ENCODE peak calls at places on chromosome 19, in four cellular contexts. One of them, this sample, is unnamed.

GRCh38 chr19:55136399-55137102 is 12.5 kb downstream of the TNNT1 start:
- DNase-seq in K562: no peak
- DNase-seq in HepG2: no peak
- DNase-seq in GM12878: no peak
- DNase-seq in this sample: no peak

GRCh38 chr19:10112895-10113591 is 1.6 kb downstream of the P2RY11 start:
- DNase-seq in K562: peak
- DNase-seq in HepG2: peak
- DNase-seq in GM12878: no peak
- DNase-seq in this sample: peak

GRCh38 chr19:51047031-51047335 is 12.2 kb upstream of the KLK12 start:
- DNase-seq in GM12878: no peak
- DNase-seq in HepG2: no peak
- DNase-seq in K562: no peak
- DNase-seq in this sample: no peak

GRCh38 chr19:30070198-30070969 is 128.3 kb downstream of the URI1 start:
- DNase-seq in GM12878: no peak
- DNase-seq in K562: no peak
- DNase-seq in HepG2: no peak
- DNase-seq in this sample: no peak

GRCh38 chr19:42422576-42423461 is 4.4 kb downstream of the LIPE start:
- DNase-seq in GM12878: no peak
- DNase-seq in HepG2: peak
- DNase-seq in K562: no peak
- DNase-seq in this sample: peak

GRCh38 chr19:41997851-41998229 is 3.8 kb upstream of the ATP1A3 start:
- DNase-seq in GM12878: no peak
- DNase-seq in HepG2: no peak
- DNase-seq in K562: no peak
- DNase-seq in this sample: peak

GRCh38 chr19:28960986-28961705 is 251.8 kb downstream of the UQCRFS1 start:
- DNase-seq in K562: no peak
- DNase-seq in HepG2: no peak
- DNase-seq in GM12878: no peak
- DNase-seq in this sample: no peak

GRCh38 chr19:15195381-15195964 is 5.3 kb downstream of the NOTCH3 start:
- DNase-seq in GM12878: no peak
- DNase-seq in K562: no peak
- DNase-seq in HepG2: no peak
- DNase-seq in this sample: peak

GRCh38 chr19:51138549-51138979 is 3.5 kb upstream of the SIGLEC7 start:
- DNase-seq in HepG2: no peak
- DNase-seq in K562: no peak
- DNase-seq in GM12878: no peak
- DNase-seq in this sample: no peak

GRCh38 chr19:18774107-18774506 is 17.0 kb downstream of the COMP start:
- DNase-seq in K562: no peak
- DNase-seq in HepG2: no peak
- DNase-seq in GM12878: no peak
- DNase-seq in this sample: no peak

GRCh38 chr19:4284176-4284958 is 5.3 kb downstream of the SHD start:
- DNase-seq in GM12878: no peak
- DNase-seq in HepG2: peak
- DNase-seq in K562: peak
- DNase-seq in this sample: peak
- H3K4me2 ChIP-seq in GM12878: no peak
- H3K4me2 ChIP-seq in HepG2: peak
- H3K4me2 ChIP-seq in K562: peak
- H3K4me2 ChIP-seq in this sample: peak

DNA sequence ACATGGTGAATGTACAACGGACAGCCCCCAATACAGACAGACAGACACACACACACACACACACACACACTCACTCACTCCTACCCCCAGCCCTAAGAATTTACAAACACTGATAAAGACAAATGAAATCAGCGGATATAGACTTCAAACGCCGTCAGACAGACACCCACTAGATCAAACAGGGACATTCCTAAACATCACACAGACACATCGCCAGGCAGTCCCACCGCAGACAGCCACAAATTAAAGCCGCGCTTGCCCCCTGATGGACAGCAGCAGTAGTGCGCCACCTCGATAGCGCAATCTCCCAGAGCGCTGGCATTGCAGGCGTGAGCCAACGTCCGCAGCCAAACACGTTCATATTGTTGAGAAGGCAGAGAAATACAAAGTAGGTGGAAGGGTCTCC is 24.7 kb upstream of the ADGRE1 start:
- DNase-seq in GM12878: peak
- DNase-seq in K562: peak
- DNase-seq in HepG2: peak
- DNase-seq in this sample: peak
- TF ChIP-seq JUNB in GM12878: no peak
- TF ChIP-seq JUNB in K562: no peak
- TF ChIP-seq JUNB in HepG2: no peak
- TF ChIP-seq JUNB in this sample: no peak

GRCh38 chr19:17627921-17628320 is 60.2 kb downstream of the UNC13A start:
- DNase-seq in K562: no peak
- DNase-seq in HepG2: no peak
- DNase-seq in GM12878: no peak
- DNase-seq in this sample: no peak

GRCh38 chr19:17633700-17634099 is 54.5 kb downstream of the UNC13A start:
- DNase-seq in GM12878: no peak
- DNase-seq in K562: no peak
- DNase-seq in HepG2: no peak
- DNase-seq in this sample: no peak

GRCh38 chr19:17629760-17630159 is 58.4 kb downstream of the UNC13A start:
- DNase-seq in GM12878: no peak
- DNase-seq in HepG2: no peak
- DNase-seq in K562: no peak
- DNase-seq in this sample: no peak

GRCh38 chr19:17627161-17627560 is 61.0 kb downstream of the UNC13A start:
- DNase-seq in GM12878: no peak
- DNase-seq in K562: no peak
- DNase-seq in HepG2: no peak
- DNase-seq in this sample: no peak

GRCh38 chr19:17632577-17632976 is 55.6 kb downstream of the UNC13A start:
- DNase-seq in K562: no peak
- DNase-seq in HepG2: no peak
- DNase-seq in GM12878: no peak
- DNase-seq in this sample: no peak
- H2AFZ ChIP-seq in K562: no peak
- H2AFZ ChIP-seq in HepG2: no peak
- H2AFZ ChIP-seq in GM12878: no peak
- H2AFZ ChIP-seq in this sample: no peak

DNA sequence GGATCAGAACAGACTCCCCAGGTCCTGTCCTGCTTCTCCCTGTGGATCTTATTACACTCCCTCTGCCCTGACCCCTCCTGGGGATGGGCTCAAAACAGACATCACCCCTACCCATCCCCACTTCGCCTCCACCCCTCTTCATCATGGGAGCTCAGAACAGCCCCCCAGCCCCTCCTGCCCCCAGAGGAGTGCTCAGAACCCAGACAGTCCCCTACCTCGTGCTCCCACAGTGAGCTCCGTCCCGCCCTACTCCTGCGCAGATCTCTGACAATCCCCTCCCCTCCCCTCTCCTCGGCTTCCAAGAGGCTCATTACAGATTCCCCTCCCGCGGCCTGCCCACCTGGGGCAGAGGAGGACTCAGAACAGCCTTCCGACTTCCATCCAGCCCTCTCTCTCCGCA is 6.1 kb upstream of the TMEM221 start:
- DNase-seq in K562: no peak
- DNase-seq in HepG2: no peak
- DNase-seq in GM12878: no peak
- DNase-seq in this sample: peak
- H3K4me2 ChIP-seq in K562: no peak
- H3K4me2 ChIP-seq in HepG2: no peak
- H3K4me2 ChIP-seq in GM12878: no peak
- H3K4me2 ChIP-seq in this sample: peak

GRCh38 chr19:36915992-36916830 is at the start of the genes ZNF568 and ZNF829:
- DNase-seq in K562: no peak
- DNase-seq in GM12878: peak
- DNase-seq in HepG2: peak
- DNase-seq in this sample: peak
- TF ChIP-seq JUNB in K562: no peak
- TF ChIP-seq JUNB in GM12878: no peak
- TF ChIP-seq JUNB in HepG2: no peak
- TF ChIP-seq JUNB in this sample: no peak

DNA sequence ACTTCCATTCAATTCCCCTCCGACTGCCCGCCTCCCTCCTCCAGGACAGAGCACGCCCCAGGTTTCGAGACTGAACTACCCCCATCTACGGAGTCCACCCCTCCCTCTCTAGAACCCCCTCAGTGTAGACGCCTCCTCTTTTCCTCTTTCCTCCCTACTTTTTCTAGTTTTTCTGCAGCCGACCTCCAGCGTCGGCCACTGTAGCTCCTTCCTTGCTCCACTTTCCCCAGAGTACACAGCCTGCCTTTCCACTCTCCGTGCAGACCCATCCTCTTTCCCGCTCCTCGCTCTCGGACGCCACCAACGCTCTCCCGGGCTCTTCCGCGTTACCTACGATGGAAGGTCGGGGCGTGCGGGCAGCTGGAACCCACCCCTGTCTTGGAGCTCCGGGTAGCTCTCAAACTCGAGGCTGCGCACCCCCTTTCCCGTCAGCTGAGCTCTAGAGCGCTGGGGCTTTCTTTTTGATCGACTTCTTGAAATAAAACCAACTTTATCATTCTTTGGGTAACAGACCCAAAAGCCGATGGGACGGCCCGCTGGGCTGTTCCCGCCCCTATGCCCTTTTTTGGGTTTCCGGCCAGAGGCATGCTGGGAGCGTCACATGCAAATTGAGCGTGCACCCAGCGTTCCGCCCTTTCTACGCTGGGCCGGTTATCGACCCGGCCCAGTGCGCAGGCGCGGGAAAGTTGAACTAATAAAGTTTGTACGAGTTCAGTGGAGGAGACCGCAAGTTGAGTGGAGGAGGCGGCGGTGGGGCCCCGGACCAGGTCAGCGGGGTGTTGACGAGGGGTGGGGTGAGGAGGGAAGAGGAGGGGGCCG is at the start of the genes BCL2L12 and IRF3:
- DNase-seq in K562: peak
- DNase-seq in HepG2: peak
- DNase-seq in GM12878: peak
- DNase-seq in this sample: peak
- H2AFZ ChIP-seq in K562: peak
- H2AFZ ChIP-seq in HepG2: no peak
- H2AFZ ChIP-seq in GM12878: peak
- H2AFZ ChIP-seq in this sample: peak

GRCh38 chr19:2014731-2015610 is 543 bp downstream of the BTBD2 start:
- DNase-seq in GM12878: no peak
- DNase-seq in K562: no peak
- DNase-seq in HepG2: no peak
- DNase-seq in this sample: peak

GRCh38 chr19:2015611-2015950 is at the start of gene BTBD2:
- DNase-seq in GM12878: no peak
- DNase-seq in K562: peak
- DNase-seq in HepG2: no peak
- DNase-seq in this sample: peak

GRCh38 chr19:2012941-2013682 is 2.4 kb downstream of the BTBD2 start:
- DNase-seq in HepG2: no peak
- DNase-seq in GM12878: no peak
- DNase-seq in K562: no peak
- DNase-seq in this sample: no peak

GRCh38 chr19:2013683-2013961 is 1.9 kb downstream of the BTBD2 start:
- DNase-seq in GM12878: no peak
- DNase-seq in K562: no peak
- DNase-seq in HepG2: no peak
- DNase-seq in this sample: no peak

GRCh38 chr19:2014081-2014693 is 1.3 kb downstream of the BTBD2 start:
- DNase-seq in HepG2: no peak
- DNase-seq in GM12878: no peak
- DNase-seq in K562: no peak
- DNase-seq in this sample: no peak
- H3K4me2 ChIP-seq in HepG2: peak
- H3K4me2 ChIP-seq in GM12878: peak
- H3K4me2 ChIP-seq in K562: no peak
- H3K4me2 ChIP-seq in this sample: peak

DNA sequence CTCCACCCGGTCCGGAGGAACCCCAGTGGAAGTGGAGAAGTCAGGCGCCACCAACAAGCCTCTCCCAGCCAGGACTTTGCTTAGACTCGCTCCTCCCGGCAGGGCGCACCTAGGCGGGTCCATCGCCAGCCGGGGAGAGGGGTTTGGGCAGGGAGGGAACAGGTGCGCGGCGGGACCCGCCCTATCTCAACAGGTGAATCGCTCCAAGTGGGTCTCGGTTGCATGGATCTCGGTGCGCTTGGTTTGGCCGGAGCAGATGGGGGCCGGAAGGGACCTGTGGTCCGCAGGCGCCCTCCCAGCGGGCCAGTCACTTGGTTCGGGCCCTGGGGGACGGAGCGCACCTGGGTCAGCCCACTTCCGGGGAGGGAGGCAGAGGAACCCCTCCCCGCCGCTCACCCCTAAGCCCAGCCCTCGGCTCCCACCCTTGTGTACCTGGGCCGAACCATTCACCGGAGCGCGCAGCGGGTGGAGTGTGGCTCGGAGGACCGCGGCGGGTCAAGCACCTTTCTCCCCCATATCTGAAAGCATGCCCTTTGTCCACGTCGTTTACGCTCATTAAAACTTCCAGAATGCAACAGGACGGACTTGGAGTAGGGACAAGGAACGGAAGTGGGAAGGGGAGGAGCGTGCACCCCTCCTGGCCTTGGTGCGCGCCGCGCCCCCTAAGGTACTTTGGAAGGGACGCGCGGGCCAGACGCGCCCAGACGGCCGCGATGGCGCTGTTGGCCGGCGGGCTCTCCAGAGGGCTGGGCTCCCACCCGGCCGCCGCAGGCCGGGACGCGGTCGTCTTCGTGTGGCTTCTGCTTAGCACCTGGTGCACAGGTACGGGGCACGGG is at the start of gene LSR:
- DNase-seq in K562: peak
- DNase-seq in HepG2: peak
- DNase-seq in GM12878: peak
- DNase-seq in this sample: peak
- TF ChIP-seq JUNB in K562: no peak
- TF ChIP-seq JUNB in HepG2: no peak
- TF ChIP-seq JUNB in GM12878: no peak
- TF ChIP-seq JUNB in this sample: no peak

GRCh38 chr19:40348961-40349507 is 539 bp downstream of the PLD3 start:
- DNase-seq in HepG2: peak
- DNase-seq in GM12878: no peak
- DNase-seq in K562: peak
- DNase-seq in this sample: peak

GRCh38 chr19:40344422-40344821 is 3.8 kb downstream of the C19orf47 start:
- DNase-seq in HepG2: no peak
- DNase-seq in K562: no peak
- DNase-seq in GM12878: no peak
- DNase-seq in this sample: no peak

GRCh38 chr19:40342644-40343311 is 5.4 kb downstream of the C19orf47 start:
- DNase-seq in HepG2: no peak
- DNase-seq in GM12878: no peak
- DNase-seq in K562: no peak
- DNase-seq in this sample: no peak

GRCh38 chr19:40348125-40348913 is at the start of the genes C19orf47 and PLD3:
- DNase-seq in K562: peak
- DNase-seq in GM12878: peak
- DNase-seq in HepG2: peak
- DNase-seq in this sample: peak

GRCh38 chr19:40347476-40348124 is 597 bp downstream of the C19orf47 start:
- DNase-seq in K562: no peak
- DNase-seq in HepG2: no peak
- DNase-seq in GM12878: no peak
- DNase-seq in this sample: no peak
- H2AFZ ChIP-seq in K562: peak
- H2AFZ ChIP-seq in HepG2: peak
- H2AFZ ChIP-seq in GM12878: peak
- H2AFZ ChIP-seq in this sample: peak